ENCODE peak calls at places on chromosome 20, in six cellular contexts. Q, M, F, K, N and W are unnamed samples. For H3K36me3 and H3K4me1, the result is how much of the 10 kb centered on the place peaks cover.

GRCh38 chr20:8877294-8877693 is 191.6 kb upstream of the PLCB4 start:
- DNase-seq in K (no peak), Q (no peak), N (no peak), M (no peak), F (no peak), W (no peak)

GRCh38 chr20:55676097-55676496 is 329.2 kb downstream of the CBLN4 start:
- DNase-seq in N (no peak), M (no peak), F (no peak), Q (no peak), K (no peak), W (no peak)

GRCh38 chr20:59165794-59166709 is 2.4 kb downstream of the ZNF831 start:
- DNase-seq in F (no peak), M (no peak), K (no peak), Q (no peak), N (no peak), W (no peak)

GRCh38 chr20:24779886-24780285 is 169.2 kb upstream of the CST7 start:
- DNase-seq in N (no peak), K (no peak), Q (no peak), F (peak), M (no peak), W (no peak)

GRCh38 chr20:59948828-59949720 is 8.9 kb downstream of the FAM217B start:
- DNase-seq in N (no peak), Q (no peak), K (no peak), F (no peak), M (no peak), W (no peak)

GRCh38 chr20:44664127-44664526 is 12.6 kb upstream of the ADA start:
- DNase-seq in M (no peak), Q (no peak), K (no peak), F (no peak), N (no peak), W (no peak)

GRCh38 chr20:53148764-53149163 is 176.6 kb downstream of the TSHZ2 start:
- DNase-seq in M (no peak), N (no peak), Q (no peak), F (no peak), K (no peak), W (no peak)

GRCh38 chr20:17895641-17896246 is 72.8 kb downstream of the SNX5 start:
- DNase-seq in M (peak), N (no peak), Q (peak), F (peak), K (no peak), W (peak)

GRCh38 chr20:11891827-11892521 is 25.7 kb upstream of the BTBD3 start:
- DNase-seq in N (peak), K (no peak), Q (peak), F (no peak), M (peak), W (peak)

GRCh38 chr20:16434087-16434664 is 139.1 kb downstream of the KIF16B start:
- DNase-seq in Q (peak), F (no peak), K (no peak), M (peak), N (peak), W (peak)

GRCh38 chr20:16441526-16442164 is 131.6 kb downstream of the KIF16B start:
- DNase-seq in N (no peak), F (no peak), Q (no peak), K (no peak), M (no peak), W (no peak)

GRCh38 chr20:16438100-16438499 is 135.1 kb downstream of the KIF16B start:
- DNase-seq in M (no peak), N (no peak), K (no peak), F (no peak), Q (no peak), W (no peak)

GRCh38 chr20:16437387-16437990 is 135.8 kb downstream of the KIF16B start:
- DNase-seq in N (no peak), F (no peak), K (no peak), M (no peak), Q (no peak), W (no peak)
- H3K36me3 ChIP-seq in N (under half), F (under half), K (under half), M (under half), Q (under half), W (under half)

GRCh38 chr20:49385471-49385870 is 97.0 kb downstream of the KCNB1 start:
- DNase-seq in Q (no peak), M (no peak), K (no peak), N (no peak), F (no peak), W (no peak)

GRCh38 chr20:49379338-49379737 is 101.5 kb upstream of the ZNFX1 start:
- DNase-seq in F (no peak), M (no peak), N (no peak), Q (no peak), K (no peak), W (no peak)

GRCh38 chr20:49384437-49385434 is 97.7 kb downstream of the KCNB1 start:
- DNase-seq in Q (peak), F (peak), M (peak), N (peak), K (no peak), W (peak)

GRCh38 chr20:49380245-49380875 is 102.1 kb downstream of the KCNB1 start:
- DNase-seq in F (no peak), K (no peak), N (no peak), Q (no peak), M (no peak), W (no peak)

DNA sequence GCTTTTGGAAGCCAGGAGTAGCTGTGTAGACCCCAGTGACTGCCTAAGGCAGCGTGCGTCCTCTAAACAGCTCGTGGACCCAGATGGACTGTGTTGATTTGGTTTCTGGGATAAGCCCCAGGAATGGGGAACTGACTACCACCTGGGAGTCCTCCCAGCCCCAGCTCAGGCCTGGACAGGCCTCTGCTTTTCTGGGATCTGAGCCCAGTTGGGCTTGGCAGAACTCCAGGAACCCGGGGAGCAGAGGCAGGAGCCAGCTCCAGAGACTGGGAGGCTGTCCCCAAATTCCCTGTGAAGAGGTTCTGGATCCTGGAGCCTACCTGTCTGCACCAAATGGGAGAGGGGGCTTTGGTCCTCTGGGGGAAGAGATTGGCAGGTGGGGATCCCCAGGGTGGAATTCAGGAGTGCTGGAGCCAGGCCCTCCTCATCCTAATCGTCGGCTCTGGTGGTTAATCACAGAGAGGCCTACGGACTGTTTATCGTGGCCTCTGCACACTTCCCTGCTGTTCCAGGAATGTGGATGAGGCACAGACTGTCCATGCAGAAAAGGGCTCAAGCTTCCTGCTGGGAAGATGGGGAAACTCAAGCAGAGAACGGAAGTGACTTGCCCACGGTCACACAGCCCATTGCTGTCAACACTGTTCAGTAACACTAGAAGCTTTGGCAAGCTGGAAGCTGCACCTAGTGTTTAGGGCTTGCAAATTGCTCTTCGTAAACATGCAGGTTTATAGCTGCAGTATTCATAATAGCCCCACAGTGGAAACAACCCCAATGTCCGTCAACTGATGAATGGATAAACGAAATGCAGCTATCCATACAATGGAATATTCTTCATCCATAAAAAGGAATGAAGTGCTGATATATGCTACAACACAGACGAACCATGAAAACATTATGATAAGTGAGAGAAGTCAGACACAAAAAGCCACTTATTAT is 100.6 kb downstream of the KCNB1 start:
- DNase-seq in F (peak), Q (peak), N (peak), M (peak), K (peak), W (peak)
- H3K27ac ChIP-seq in F (peak), Q (no peak), N (no peak), M (peak), K (no peak), W (no peak)

DNA sequence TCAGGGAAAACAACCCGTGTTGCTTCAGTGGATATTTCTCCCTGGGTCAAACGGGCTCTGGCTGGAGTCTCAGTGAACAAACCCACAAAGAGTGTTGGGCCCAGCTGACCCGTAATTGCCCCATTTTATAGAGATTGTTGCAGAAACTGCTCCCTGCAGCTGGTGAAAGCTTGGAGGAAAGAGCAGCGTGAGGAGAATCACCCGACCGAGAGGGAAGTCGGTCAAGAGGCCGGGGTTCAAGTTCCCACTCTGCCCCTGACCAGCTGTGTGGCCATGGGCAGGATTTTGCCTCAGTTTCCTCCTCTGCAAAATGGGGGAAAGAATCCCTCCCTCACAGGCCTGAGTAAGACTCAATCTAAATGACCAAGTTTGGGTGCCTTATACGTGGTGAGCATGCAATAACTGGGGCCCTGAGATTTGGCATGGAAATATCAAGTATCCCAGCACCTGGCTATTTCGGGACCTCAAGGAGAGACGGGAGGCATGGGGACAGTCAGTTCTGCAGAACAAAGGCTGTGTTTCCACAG is 1.7 kb upstream of the TGM2 start:
- DNase-seq in N (no peak), K (no peak), F (peak), M (no peak), Q (no peak), W (no peak)
- H3K4me1 ChIP-seq in N (under half), K (under half), F (half or more), M (under half), Q (under half), W (under half)

GRCh38 chr20:31707258-31707615 is 15.4 kb downstream of the BCL2L1 start:
- DNase-seq in F (no peak), N (no peak), Q (no peak), K (no peak), M (no peak), W (no peak)
- H3K36me3 ChIP-seq in F (under half), N (under half), Q (under half), K (under half), M (under half), W (under half)

GRCh38 chr20:20497242-20497985 is 129.5 kb downstream of the INSM1 start:
- DNase-seq in N (no peak), M (no peak), K (no peak), F (no peak), Q (no peak), W (no peak)
- H3K27ac ChIP-seq in N (no peak), M (no peak), K (no peak), F (no peak), Q (no peak), W (no peak)

DNA sequence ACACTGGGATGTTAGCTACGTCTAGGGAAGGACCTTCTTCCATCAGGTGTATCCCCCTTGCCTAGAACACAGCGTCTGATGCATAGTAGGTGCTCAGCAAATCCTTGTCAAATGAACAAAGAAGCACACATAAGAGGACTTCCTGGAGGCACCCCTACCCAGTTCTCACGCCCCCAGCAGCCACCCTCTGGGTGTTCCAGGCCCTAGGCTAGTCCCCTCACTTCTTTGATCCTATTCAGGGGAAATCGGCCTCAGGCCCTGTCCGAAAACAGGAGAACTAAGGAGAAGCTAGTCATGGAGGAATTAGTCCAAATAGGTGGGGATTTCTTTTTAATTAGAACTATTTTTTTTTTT is 84.7 kb upstream of the SIRPA start:
- DNase-seq in Q (no peak), N (no peak), K (no peak), M (no peak), F (no peak), W (no peak)
- H3K4me1 ChIP-seq in Q (under half), N (under half), K (under half), M (under half), F (half or more), W (under half)

GRCh38 chr20:2687514-2687913 is 5.1 kb upstream of the EBF4 start:
- DNase-seq in M (no peak), N (no peak), Q (no peak), F (peak), K (no peak), W (no peak)
- H3K36me3 ChIP-seq in M (under half), N (under half), Q (under half), F (under half), K (under half), W (under half)